ENCODE peak calls at places on chromosomes 13 and 19, in five cellular contexts. Q is cardiac muscle cell; W is thoracic aorta; L is breast epithelium; T is CD8-positive, alpha-beta T cell. X is an unnamed sample. For H3K4me1, the result is how much of the 10 kb centered on the place peaks cover.

GRCh38 chr13:38530492-38530891 is 156.4 kb upstream of the FREM2 start:
- DNase-seq in T (no peak), W (no peak), Q (peak), L (no peak), X (no peak)

GRCh38 chr19:42028304-42029216 is 34.5 kb upstream of the ATP1A3 start:
- DNase-seq in Q (no peak), T (no peak), W (no peak), L (no peak), X (no peak)

GRCh38 chr19:53877361-53877766 is 4.6 kb upstream of the PRKCG start:
- DNase-seq in T (peak), L (no peak), Q (no peak), W (no peak), X (no peak)

GRCh38 chr13:33033361-33033812 is 17.2 kb downstream of the KL start:
- DNase-seq in L (no peak), Q (peak), T (peak), W (no peak), X (no peak)

GRCh38 chr13:49240017-49240416 is 7.7 kb upstream of the CDADC1 start:
- DNase-seq in T (peak), L (no peak), Q (peak), W (no peak), X (no peak)

GRCh38 chr13:52659340-52659739 is 6.7 kb downstream of the SUGT1 start:
- DNase-seq in W (no peak), T (no peak), L (no peak), Q (no peak), X (no peak)

GRCh38 chr13:44951184-44951583 is 38.1 kb downstream of the NUFIP1 start:
- DNase-seq in Q (no peak), L (no peak), T (no peak), W (no peak), X (no peak)

GRCh38 chr13:102280366-102280765 is 121.5 kb downstream of the FGF14 start:
- DNase-seq in T (no peak), L (no peak), W (no peak), Q (no peak), X (no peak)

GRCh38 chr19:48751835-48752510 is 468 bp downstream of the FUT1 start:
- DNase-seq in L (no peak), Q (no peak), T (no peak), W (no peak), X (no peak)

GRCh38 chr19:38650180-38650775 is 2.8 kb downstream of the ACTN4 start:
- DNase-seq in T (no peak), W (no peak), L (no peak), Q (no peak), X (no peak)

GRCh38 chr19:4164262-4164661 is 10.8 kb downstream of the CREB3L3 start:
- DNase-seq in L (no peak), Q (no peak), T (no peak), W (no peak), X (no peak)

GRCh38 chr19:19502808-19503602 is 12.3 kb downstream of the TSSK6 start:
- DNase-seq in W (no peak), Q (no peak), L (no peak), T (no peak), X (no peak)

GRCh38 chr19:40617961-40618360 is 16.8 kb downstream of the LTBP4 start:
- DNase-seq in Q (no peak), L (no peak), W (no peak), T (no peak), X (no peak)

GRCh38 chr13:109918179-109918651 is 131.8 kb upstream of the IRS2 start:
- DNase-seq in W (no peak), L (no peak), Q (no peak), T (no peak), X (no peak)

GRCh38 chr19:33460221-33460908 is 61.2 kb downstream of the PEPD start:
- DNase-seq in L (peak), T (no peak), Q (no peak), W (no peak), X (no peak)

GRCh38 chr19:42220751-42221097 is 612 bp downstream of the ZNF526 start:
- DNase-seq in Q (no peak), W (no peak), T (no peak), L (no peak), X (no peak)

GRCh38 chr19:40803857-40804782 is 5.1 kb downstream of the EGLN2 start:
- DNase-seq in L (no peak), T (peak), Q (no peak), W (no peak), X (peak)

GRCh38 chr13:30412351-30412750 is 9.9 kb upstream of the UBE2L5 start:
- DNase-seq in Q (no peak), T (no peak), W (no peak), L (no peak), X (no peak)

GRCh38 chr19:30115947-30116346 is 173.9 kb downstream of the URI1 start:
- DNase-seq in L (no peak), Q (no peak), T (no peak), W (no peak), X (no peak)

GRCh38 chr19:18939922-18940775 is 868 bp downstream of the HOMER3 start:
- DNase-seq in T (no peak), W (no peak), Q (peak), L (peak), X (no peak)

GRCh38 chr13:33490461-33491327 is 205.1 kb upstream of the STARD13 start:
- DNase-seq in Q (no peak), W (no peak), L (no peak), T (no peak), X (no peak)

GRCh38 chr19:53394522-53394973 is 401 bp upstream of the ZNF765 start:
- DNase-seq in W (peak), Q (peak), T (no peak), L (peak), X (no peak)

DNA sequence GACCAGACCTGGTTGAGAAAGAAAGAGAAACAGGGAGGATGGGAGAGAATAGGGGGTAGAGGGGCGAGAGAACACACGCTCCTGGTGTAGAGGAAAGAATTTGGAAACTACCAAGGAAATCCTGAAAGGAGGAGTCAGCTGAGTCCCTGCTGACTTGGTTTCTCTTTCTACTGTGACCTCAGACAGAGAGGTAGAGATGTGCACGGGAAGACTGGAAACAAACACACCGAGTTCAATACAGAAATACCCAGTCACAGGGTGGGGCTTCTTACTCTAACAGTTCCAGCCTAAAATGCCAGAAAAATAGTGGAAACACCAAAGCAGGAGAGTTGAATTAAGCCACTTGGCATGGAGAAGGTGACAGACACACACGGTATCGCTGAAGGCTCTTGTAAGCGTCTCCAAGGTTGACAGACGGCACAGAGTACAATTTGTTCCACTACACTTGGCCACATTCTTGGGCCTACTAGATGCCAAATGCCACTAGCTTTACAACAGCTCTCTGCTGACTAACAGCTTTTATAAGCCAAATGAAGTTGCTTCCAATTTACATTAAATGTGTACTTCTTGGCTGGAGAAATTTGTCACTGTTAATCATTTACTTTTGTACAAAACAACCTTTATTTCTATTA is 28.0 kb downstream of the LATS2 start:
- DNase-seq in W (no peak), L (no peak), Q (peak), T (no peak), X (no peak)
- H3K27ac ChIP-seq in W (peak), L (peak), Q (no peak), T (no peak), X (no peak)

GRCh38 chr13:114140131-114140908 is 7.9 kb upstream of the RASA3 start:
- DNase-seq in W (no peak), T (peak), L (no peak), Q (no peak), X (peak)
- H3K4me1 ChIP-seq in W (under half), T (half or more), L (under half), Q (under half), X (half or more)

GRCh38 chr13:77724092-77724491 is 26.6 kb downstream of the SLAIN1 start:
- DNase-seq in T (no peak), L (no peak), W (no peak), Q (no peak), X (no peak)

GRCh38 chr13:77729502-77730221 is 32.2 kb downstream of the SLAIN1 start:
- DNase-seq in Q (no peak), W (no peak), L (no peak), T (no peak), X (no peak)

GRCh38 chr13:77733674-77734073 is 36.2 kb downstream of the SLAIN1 start:
- DNase-seq in Q (no peak), W (no peak), T (no peak), L (no peak), X (no peak)

GRCh38 chr13:77732287-77732686 is 34.8 kb downstream of the SLAIN1 start:
- DNase-seq in L (no peak), Q (no peak), T (no peak), W (no peak), X (no peak)

GRCh38 chr13:77728265-77728966 is 30.9 kb downstream of the SLAIN1 start:
- DNase-seq in L (no peak), Q (no peak), W (no peak), T (no peak), X (no peak)
- H3K27ac ChIP-seq in L (no peak), Q (no peak), W (no peak), T (no peak), X (no peak)

GRCh38 chr13:99433543-99434075 is 67.7 kb upstream of the TM9SF2 start:
- DNase-seq in T (no peak), Q (no peak), L (no peak), W (no peak), X (no peak)

GRCh38 chr13:99434258-99434788 is 66.9 kb upstream of the TM9SF2 start:
- DNase-seq in Q (no peak), T (peak), L (no peak), W (no peak), X (peak)

GRCh38 chr13:99431927-99432636 is 69.2 kb upstream of the TM9SF2 start:
- DNase-seq in L (no peak), W (no peak), T (no peak), Q (peak), X (peak)

GRCh38 chr13:99435116-99435515 is 66.2 kb upstream of the TM9SF2 start:
- DNase-seq in W (no peak), Q (no peak), T (no peak), L (no peak), X (no peak)

DNA sequence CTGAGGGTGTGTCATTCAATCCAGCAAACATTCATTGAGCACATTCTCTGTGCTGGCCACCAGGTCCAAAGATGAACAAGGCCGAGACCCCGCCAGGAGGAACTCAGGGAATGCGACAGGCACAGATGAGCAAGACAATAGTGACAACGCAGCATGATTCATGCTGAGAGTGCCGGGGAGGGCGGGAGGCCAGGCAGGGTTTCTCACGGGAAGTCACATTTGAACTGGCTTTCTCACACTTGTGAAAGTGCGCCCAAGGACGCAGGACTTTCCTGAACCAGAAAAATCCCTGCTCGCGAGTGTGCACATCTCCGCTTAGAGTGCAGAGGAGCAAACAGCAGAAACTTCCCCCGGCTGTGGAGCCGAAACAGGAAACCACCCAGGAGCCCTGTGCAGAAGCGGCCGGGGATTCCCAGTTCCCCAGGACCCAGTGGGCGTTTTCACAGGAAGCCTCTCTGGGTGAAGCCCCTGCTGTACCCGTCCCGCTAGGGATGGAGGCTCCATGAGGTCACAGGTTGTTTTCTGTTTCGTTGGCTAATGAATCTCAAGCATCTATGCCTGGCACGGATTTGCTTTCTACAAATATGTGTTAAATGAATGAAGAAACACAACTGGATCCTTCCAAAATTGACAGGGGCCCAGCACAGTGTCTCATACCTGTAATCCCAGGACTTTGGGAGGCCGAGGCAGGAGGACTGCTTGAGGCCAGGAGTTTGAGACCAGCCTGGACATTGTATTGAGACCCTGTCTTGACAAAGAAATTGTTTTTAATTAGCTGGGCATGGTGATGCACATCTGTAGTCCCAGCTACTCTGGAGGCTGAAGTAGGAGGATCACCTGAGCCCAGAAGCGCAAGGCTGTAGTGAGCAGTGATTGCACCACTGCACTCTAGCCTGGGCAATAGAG is 68.4 kb upstream of the TM9SF2 start:
- DNase-seq in L (no peak), Q (peak), W (no peak), T (peak), X (peak)
- H3K4me1 ChIP-seq in L (under half), Q (under half), W (under half), T (half or more), X (half or more)

GRCh38 chr19:57807541-57807940 is 7.2 kb downstream of the ZNF552 start:
- DNase-seq in T (no peak), Q (no peak), L (no peak), W (no peak), X (no peak)

GRCh38 chr19:57802269-57802668 is 12.4 kb downstream of the ZNF552 start:
- DNase-seq in Q (no peak), L (no peak), T (no peak), W (no peak), X (no peak)

GRCh38 chr19:57803594-57804325 is 11.0 kb downstream of the ZNF552 start:
- DNase-seq in Q (peak), T (no peak), L (no peak), W (no peak), X (no peak)

GRCh38 chr19:57800696-57801095 is 14.0 kb downstream of the ZNF552 start:
- DNase-seq in Q (no peak), W (no peak), T (no peak), L (no peak), X (no peak)

DNA sequence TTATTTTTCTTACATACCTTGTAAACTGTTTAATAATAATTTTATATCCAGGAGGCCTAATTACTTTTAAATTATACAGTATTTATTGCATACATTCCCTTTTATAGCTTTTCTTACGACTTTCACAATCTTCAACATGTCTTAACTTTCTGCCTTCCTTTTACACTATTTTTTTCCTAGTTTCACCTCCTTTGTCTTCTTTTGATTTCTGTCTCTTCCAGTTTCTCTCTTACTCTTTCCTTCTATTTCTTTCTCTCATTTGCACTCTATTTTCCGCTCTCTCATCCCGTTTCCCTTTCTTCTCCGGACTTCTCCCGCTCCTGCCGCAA is 11.5 kb downstream of the ZNF552 start:
- DNase-seq in W (no peak), L (no peak), T (no peak), Q (no peak), X (no peak)
- H3K27ac ChIP-seq in W (peak), L (no peak), T (no peak), Q (peak), X (no peak)

GRCh38 chr13:46612258-46612657 is 59.3 kb downstream of the LRCH1 start:
- DNase-seq in Q (no peak), W (no peak), L (no peak), T (no peak), X (no peak)
- H3K4me1 ChIP-seq in Q (under half), W (under half), L (under half), T (under half), X (under half)

GRCh38 chr19:45682117-45682516 is 9.6 kb downstream of the SNRPD2 start:
- DNase-seq in Q (no peak), W (no peak), L (no peak), T (no peak), X (no peak)
- H3K27ac ChIP-seq in Q (no peak), W (peak), L (peak), T (no peak), X (no peak)

X was measured in CD8-positive, alpha-beta memory T cell.